ENCODE peak calls at places on chromosome 6, in five cellular contexts. One of them, this sample, is unnamed.

GRCh38 chr6:30615958-30616810 is 859 bp downstream of the PPP1R10 start:
- DNase-seq in transverse colon: no peak
- DNase-seq in testis: no peak
- DNase-seq in NB4: peak
- DNase-seq in body of pancreas: no peak
- DNase-seq in this sample: no peak

GRCh38 chr6:96611342-96611964 is 48.5 kb downstream of the FHL5 start:
- DNase-seq in transverse colon: no peak
- DNase-seq in testis: no peak
- DNase-seq in NB4: no peak
- DNase-seq in body of pancreas: no peak
- DNase-seq in this sample: no peak

GRCh38 chr6:30060634-30060981 is 457 bp upstream of the POLR1H start:
- DNase-seq in transverse colon: peak
- DNase-seq in testis: peak
- DNase-seq in NB4: peak
- DNase-seq in body of pancreas: peak
- DNase-seq in this sample: no peak

GRCh38 chr6:122621638-122622037 is 11.4 kb downstream of the PKIB start:
- DNase-seq in transverse colon: no peak
- DNase-seq in testis: no peak
- DNase-seq in NB4: no peak
- DNase-seq in body of pancreas: peak
- DNase-seq in this sample: no peak

GRCh38 chr6:81875776-81876293 is 123.4 kb upstream of the TENT5A start:
- DNase-seq in transverse colon: no peak
- DNase-seq in testis: no peak
- DNase-seq in NB4: no peak
- DNase-seq in body of pancreas: no peak
- DNase-seq in this sample: no peak

GRCh38 chr6:47714802-47715201 is 16.4 kb downstream of the ADGRF4 start:
- DNase-seq in transverse colon: no peak
- DNase-seq in testis: no peak
- DNase-seq in NB4: peak
- DNase-seq in body of pancreas: no peak
- DNase-seq in this sample: no peak

GRCh38 chr6:36639171-36639808 is 39.2 kb upstream of the CDKN1A start:
- DNase-seq in transverse colon: no peak
- DNase-seq in testis: no peak
- DNase-seq in NB4: no peak
- DNase-seq in body of pancreas: no peak
- DNase-seq in this sample: no peak

GRCh38 chr6:52227495-52227894 is 16.8 kb downstream of the IL17F start:
- DNase-seq in transverse colon: no peak
- DNase-seq in testis: no peak
- DNase-seq in NB4: no peak
- DNase-seq in body of pancreas: no peak
- DNase-seq in this sample: no peak

GRCh38 chr6:152635949-152636674 is 1.1 kb downstream of the SYNE1 start:
- DNase-seq in transverse colon: no peak
- DNase-seq in testis: peak
- DNase-seq in NB4: no peak
- DNase-seq in body of pancreas: peak
- DNase-seq in this sample: no peak

GRCh38 chr6:34601706-34602105 is 45.6 kb upstream of the SPDEF start:
- DNase-seq in transverse colon: no peak
- DNase-seq in testis: peak
- DNase-seq in NB4: no peak
- DNase-seq in body of pancreas: no peak
- DNase-seq in this sample: no peak

GRCh38 chr6:112903361-112903760 is 556.2 kb downstream of the RFPL4B start:
- DNase-seq in transverse colon: no peak
- DNase-seq in testis: no peak
- DNase-seq in NB4: no peak
- DNase-seq in body of pancreas: no peak
- DNase-seq in this sample: no peak

GRCh38 chr6:104095661-104096416 is 763.9 kb downstream of the HACE1 start:
- DNase-seq in transverse colon: no peak
- DNase-seq in testis: no peak
- DNase-seq in NB4: no peak
- DNase-seq in body of pancreas: no peak
- DNase-seq in this sample: no peak

GRCh38 chr6:11434565-11435326 is 102.8 kb upstream of the TMEM170B start:
- DNase-seq in transverse colon: peak
- DNase-seq in testis: no peak
- DNase-seq in NB4: no peak
- DNase-seq in body of pancreas: peak
- DNase-seq in this sample: no peak

GRCh38 chr6:151051164-151051563 is 185.7 kb downstream of the MTHFD1L start:
- DNase-seq in transverse colon: no peak
- DNase-seq in testis: no peak
- DNase-seq in NB4: no peak
- DNase-seq in body of pancreas: no peak
- DNase-seq in this sample: no peak

GRCh38 chr6:15911753-15912504 is 217.0 kb upstream of the MYLIP start:
- DNase-seq in transverse colon: no peak
- DNase-seq in testis: no peak
- DNase-seq in NB4: no peak
- DNase-seq in body of pancreas: no peak
- DNase-seq in this sample: no peak

GRCh38 chr6:116564921-116565872 is 6.1 kb upstream of the RWDD1 start:
- DNase-seq in transverse colon: no peak
- DNase-seq in testis: peak
- DNase-seq in NB4: no peak
- DNase-seq in body of pancreas: peak
- DNase-seq in this sample: peak

GRCh38 chr6:141483561-141484061 is 649.1 kb upstream of the GJE1 start:
- DNase-seq in transverse colon: peak
- DNase-seq in testis: no peak
- DNase-seq in NB4: peak
- DNase-seq in body of pancreas: no peak
- DNase-seq in this sample: no peak

GRCh38 chr6:149433405-149433804 is 33.3 kb downstream of the SUMO4 start:
- DNase-seq in transverse colon: no peak
- DNase-seq in testis: no peak
- DNase-seq in NB4: no peak
- DNase-seq in body of pancreas: no peak
- DNase-seq in this sample: no peak

GRCh38 chr6:6588924-6589696 is 590 bp downstream of the LY86 start:
- DNase-seq in transverse colon: no peak
- DNase-seq in testis: no peak
- DNase-seq in NB4: peak
- DNase-seq in body of pancreas: no peak
- DNase-seq in this sample: no peak
- H3K4me3 ChIP-seq in transverse colon: peak
- H3K4me3 ChIP-seq in testis: no peak
- H3K4me3 ChIP-seq in NB4: peak
- H3K4me3 ChIP-seq in body of pancreas: no peak
- H3K4me3 ChIP-seq in this sample: no peak

DNA sequence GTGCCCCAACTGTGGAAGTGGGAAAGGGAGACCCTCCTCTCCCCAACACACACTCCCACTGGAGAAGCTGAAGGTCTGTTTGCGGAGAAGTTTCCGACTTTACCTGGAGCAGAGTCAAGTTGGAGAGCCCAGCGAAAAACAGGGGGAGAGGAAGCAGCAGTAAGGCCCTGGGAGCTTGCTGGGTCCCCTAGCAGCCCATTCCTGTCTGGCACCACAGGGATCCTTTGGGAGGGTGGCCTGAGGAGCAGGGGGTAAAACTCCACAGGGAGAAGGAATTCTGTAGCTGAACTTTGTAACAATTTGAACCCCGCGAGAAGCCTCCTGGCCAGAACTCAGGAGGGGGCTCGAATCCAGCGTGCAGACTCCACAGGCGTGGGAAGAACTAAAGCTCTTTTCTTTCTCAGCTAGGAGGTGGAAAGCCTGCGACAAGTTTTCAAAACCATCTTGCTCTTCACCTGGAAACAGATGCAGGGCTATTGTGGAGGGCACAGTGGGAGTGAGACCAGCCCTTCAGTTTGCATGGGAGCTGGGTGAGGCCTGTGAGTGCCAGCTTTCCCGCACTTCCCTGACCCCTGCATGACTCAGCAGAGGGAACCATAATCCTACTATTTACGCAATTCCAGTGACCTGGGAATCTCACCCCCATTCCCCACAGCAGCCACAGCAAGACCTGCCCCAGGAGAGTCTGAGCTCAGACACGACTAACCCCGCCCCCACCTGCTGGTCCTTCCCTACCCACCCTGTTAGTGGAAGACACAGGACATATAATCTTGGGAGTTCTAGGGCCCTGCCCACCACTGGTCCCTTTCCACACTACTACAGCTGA is 25.8 kb downstream of the SERPINB9 start:
- DNase-seq in transverse colon: peak
- DNase-seq in testis: no peak
- DNase-seq in NB4: no peak
- DNase-seq in body of pancreas: no peak
- DNase-seq in this sample: no peak
- TF ChIP-seq POLR2A in transverse colon: no peak
- TF ChIP-seq POLR2A in testis: no peak
- TF ChIP-seq POLR2A in NB4: no peak
- TF ChIP-seq POLR2A in body of pancreas: no peak
- TF ChIP-seq POLR2A in this sample: no peak

GRCh38 chr6:143680157-143680556 is 2.4 kb downstream of the PHACTR2 start:
- DNase-seq in transverse colon: no peak
- DNase-seq in testis: no peak
- DNase-seq in NB4: no peak
- DNase-seq in body of pancreas: no peak
- DNase-seq in this sample: no peak
- H3K4me3 ChIP-seq in transverse colon: peak
- H3K4me3 ChIP-seq in testis: peak
- H3K4me3 ChIP-seq in NB4: no peak
- H3K4me3 ChIP-seq in body of pancreas: no peak
- H3K4me3 ChIP-seq in this sample: peak

DNA sequence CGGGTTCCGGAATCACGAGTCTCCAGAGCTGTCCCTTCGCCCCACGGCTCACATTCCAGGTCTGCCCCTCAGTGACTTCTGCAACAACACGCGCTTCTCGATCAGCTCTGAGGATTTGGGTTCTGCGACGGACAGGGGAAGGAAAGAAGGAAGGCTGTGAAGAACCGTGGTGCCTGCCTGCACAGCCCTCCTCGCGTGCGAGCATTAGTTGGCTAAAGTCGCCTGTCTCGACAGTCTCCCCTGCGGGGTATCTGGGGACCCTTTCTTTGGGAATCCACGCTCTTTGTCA is 23.1 kb downstream of the VPS52 start:
- DNase-seq in transverse colon: no peak
- DNase-seq in testis: no peak
- DNase-seq in NB4: peak
- DNase-seq in body of pancreas: no peak
- DNase-seq in this sample: no peak
- TF ChIP-seq POLR2A in transverse colon: no peak
- TF ChIP-seq POLR2A in testis: no peak
- TF ChIP-seq POLR2A in NB4: no peak
- TF ChIP-seq POLR2A in body of pancreas: no peak
- TF ChIP-seq POLR2A in this sample: no peak

GRCh38 chr6:178119-178518 is 114.2 kb upstream of the DUSP22 start:
- DNase-seq in transverse colon: no peak
- DNase-seq in testis: no peak
- DNase-seq in NB4: no peak
- DNase-seq in body of pancreas: no peak
- DNase-seq in this sample: no peak

GRCh38 chr6:180295-180694 is 112.0 kb upstream of the DUSP22 start:
- DNase-seq in transverse colon: no peak
- DNase-seq in testis: peak
- DNase-seq in NB4: peak
- DNase-seq in body of pancreas: no peak
- DNase-seq in this sample: no peak

GRCh38 chr6:179340-179950 is 112.8 kb upstream of the DUSP22 start:
- DNase-seq in transverse colon: no peak
- DNase-seq in testis: no peak
- DNase-seq in NB4: no peak
- DNase-seq in body of pancreas: no peak
- DNase-seq in this sample: no peak

GRCh38 chr6:183668-184067 is 108.6 kb upstream of the DUSP22 start:
- DNase-seq in transverse colon: no peak
- DNase-seq in testis: no peak
- DNase-seq in NB4: no peak
- DNase-seq in body of pancreas: no peak
- DNase-seq in this sample: no peak

DNA sequence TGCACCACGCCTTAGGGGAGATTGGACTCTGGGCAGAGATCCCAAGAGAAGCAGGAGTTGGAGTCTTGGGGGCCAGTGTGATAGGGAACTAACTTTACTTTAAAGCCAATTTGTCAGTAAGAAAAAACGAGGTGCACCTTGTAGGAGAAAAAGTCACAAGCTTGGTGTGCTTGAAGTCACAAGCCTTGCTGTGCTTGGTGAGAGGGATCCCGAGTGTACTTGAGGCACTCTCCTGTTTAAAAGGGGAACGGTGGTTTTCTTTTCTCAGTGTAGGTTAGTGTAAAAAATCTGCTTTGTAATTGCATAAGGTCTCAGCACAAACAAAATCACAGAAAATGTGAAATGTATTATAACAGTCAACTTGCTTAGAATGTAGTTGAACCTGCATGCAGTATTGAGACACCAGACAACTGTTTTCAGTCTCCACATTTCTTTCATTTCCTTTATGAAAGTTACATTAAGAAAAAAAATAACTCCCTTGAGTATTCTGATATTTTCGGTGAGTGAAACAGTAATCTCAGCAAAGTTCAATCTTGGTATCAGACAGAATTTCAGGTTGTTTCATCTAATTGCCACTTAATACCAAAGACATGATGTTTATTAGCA is 111.1 kb upstream of the DUSP22 start:
- DNase-seq in transverse colon: no peak
- DNase-seq in testis: no peak
- DNase-seq in NB4: no peak
- DNase-seq in body of pancreas: no peak
- DNase-seq in this sample: no peak
- H3K4me3 ChIP-seq in transverse colon: no peak
- H3K4me3 ChIP-seq in testis: no peak
- H3K4me3 ChIP-seq in NB4: no peak
- H3K4me3 ChIP-seq in body of pancreas: no peak
- H3K4me3 ChIP-seq in this sample: no peak

This sample was measured in suprapubic skin.